ENCODE peak calls at places on chromosome 21, in five cellular contexts. One of them, this sample, is unnamed.

GRCh38 chr21:35229290-35229689 is 180.2 kb upstream of the RUNX1 start:
- DNase-seq in neuronal stem cell: no peak
- DNase-seq in H9: no peak
- DNase-seq in mesendoderm: no peak
- DNase-seq in trophoblast cell: no peak
- DNase-seq in this sample: no peak

GRCh38 chr21:43272591-43272990 is 103.8 kb downstream of the CRYAA start:
- DNase-seq in neuronal stem cell: no peak
- DNase-seq in H9: no peak
- DNase-seq in mesendoderm: no peak
- DNase-seq in trophoblast cell: no peak
- DNase-seq in this sample: no peak

GRCh38 chr21:14712121-14712520 is 166.0 kb upstream of the SAMSN1 start:
- DNase-seq in neuronal stem cell: no peak
- DNase-seq in H9: no peak
- DNase-seq in mesendoderm: no peak
- DNase-seq in trophoblast cell: peak
- DNase-seq in this sample: no peak

GRCh38 chr21:36097427-36098230 is 27.8 kb downstream of the CBR1 start:
- DNase-seq in neuronal stem cell: no peak
- DNase-seq in H9: no peak
- DNase-seq in mesendoderm: no peak
- DNase-seq in trophoblast cell: no peak
- DNase-seq in this sample: no peak

GRCh38 chr21:15094706-15095105 is 29.9 kb upstream of the NRIP1 start:
- DNase-seq in neuronal stem cell: no peak
- DNase-seq in H9: no peak
- DNase-seq in mesendoderm: no peak
- DNase-seq in trophoblast cell: no peak
- DNase-seq in this sample: no peak

GRCh38 chr21:17071093-17071492 is 441.8 kb upstream of the CXADR start:
- DNase-seq in neuronal stem cell: no peak
- DNase-seq in H9: no peak
- DNase-seq in mesendoderm: no peak
- DNase-seq in trophoblast cell: no peak
- DNase-seq in this sample: no peak

GRCh38 chr21:39776589-39776988 is 31.6 kb downstream of the IGSF5 start:
- DNase-seq in neuronal stem cell: no peak
- DNase-seq in H9: no peak
- DNase-seq in mesendoderm: no peak
- DNase-seq in trophoblast cell: peak
- DNase-seq in this sample: no peak

GRCh38 chr21:31974454-31974985 is 101.7 kb downstream of the HUNK start:
- DNase-seq in neuronal stem cell: no peak
- DNase-seq in H9: peak
- DNase-seq in mesendoderm: peak
- DNase-seq in trophoblast cell: no peak
- DNase-seq in this sample: no peak

GRCh38 chr21:16773206-16773605 is 739.6 kb upstream of the CXADR start:
- DNase-seq in neuronal stem cell: no peak
- DNase-seq in H9: no peak
- DNase-seq in mesendoderm: peak
- DNase-seq in trophoblast cell: peak
- DNase-seq in this sample: peak

GRCh38 chr21:39610705-39611104 is 2.0 kb upstream of the B3GALT5 start:
- DNase-seq in neuronal stem cell: no peak
- DNase-seq in H9: peak
- DNase-seq in mesendoderm: peak
- DNase-seq in trophoblast cell: no peak
- DNase-seq in this sample: no peak

GRCh38 chr21:29181799-29182470 is 51.5 kb downstream of the MAP3K7CL start:
- DNase-seq in neuronal stem cell: no peak
- DNase-seq in H9: no peak
- DNase-seq in mesendoderm: peak
- DNase-seq in trophoblast cell: peak
- DNase-seq in this sample: peak

GRCh38 chr21:39441502-39442475 is 3.8 kb downstream of the LCA5L start:
- DNase-seq in neuronal stem cell: no peak
- DNase-seq in H9: no peak
- DNase-seq in mesendoderm: peak
- DNase-seq in trophoblast cell: peak
- DNase-seq in this sample: peak

DNA sequence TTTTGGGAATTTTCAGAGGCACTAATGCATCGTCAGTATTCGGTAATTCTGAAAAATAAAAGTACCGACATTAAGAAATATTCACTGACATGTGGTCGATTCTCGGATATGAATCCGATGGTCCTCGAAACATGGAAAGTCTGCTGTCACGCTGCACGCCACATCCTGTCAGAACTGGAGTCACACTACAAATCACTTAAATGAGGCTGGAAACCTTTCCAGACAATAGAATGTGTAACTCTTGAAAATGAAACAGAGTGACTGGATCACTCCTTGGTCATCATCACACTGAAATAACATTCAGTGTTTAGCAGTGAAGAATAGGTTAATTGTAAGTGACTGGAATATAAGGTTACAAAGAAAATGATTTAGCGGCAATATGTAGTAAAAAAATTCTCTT is 620.1 kb upstream of the ADAMTS5 start:
- DNase-seq in neuronal stem cell: no peak
- DNase-seq in H9: no peak
- DNase-seq in mesendoderm: no peak
- DNase-seq in trophoblast cell: no peak
- DNase-seq in this sample: no peak
- H2BK5ac ChIP-seq in neuronal stem cell: no peak
- H2BK5ac ChIP-seq in H9: no peak
- H2BK5ac ChIP-seq in mesendoderm: no peak
- H2BK5ac ChIP-seq in trophoblast cell: no peak
- H2BK5ac ChIP-seq in this sample: no peak

DNA sequence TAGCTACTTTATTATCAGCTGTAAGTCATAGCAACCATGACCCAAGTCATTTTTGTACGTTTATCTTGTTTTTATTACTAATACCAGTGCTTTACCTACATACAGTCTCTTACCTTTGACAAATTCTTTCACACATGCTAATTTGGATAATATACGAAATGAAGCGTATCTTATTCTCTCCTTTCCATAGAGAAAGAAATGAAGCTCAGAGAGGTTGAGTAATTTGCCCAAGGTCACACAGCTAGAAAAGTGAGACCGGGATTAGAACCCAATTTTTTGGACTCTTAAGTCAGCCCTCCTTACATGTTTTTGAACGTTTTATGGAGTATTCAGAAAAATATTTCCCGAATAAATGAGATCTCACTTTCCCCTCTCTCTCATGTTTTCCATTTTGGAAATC is 52.6 kb downstream of the OLIG1 start:
- DNase-seq in neuronal stem cell: no peak
- DNase-seq in H9: no peak
- DNase-seq in mesendoderm: no peak
- DNase-seq in trophoblast cell: no peak
- DNase-seq in this sample: no peak
- H2BK5ac ChIP-seq in neuronal stem cell: no peak
- H2BK5ac ChIP-seq in H9: no peak
- H2BK5ac ChIP-seq in mesendoderm: no peak
- H2BK5ac ChIP-seq in trophoblast cell: no peak
- H2BK5ac ChIP-seq in this sample: no peak

GRCh38 chr21:41166947-41167346 is 1.0 kb upstream of the BACE2 start:
- DNase-seq in neuronal stem cell: no peak
- DNase-seq in H9: no peak
- DNase-seq in mesendoderm: no peak
- DNase-seq in trophoblast cell: no peak
- DNase-seq in this sample: no peak
- H2BK5ac ChIP-seq in neuronal stem cell: no peak
- H2BK5ac ChIP-seq in H9: no peak
- H2BK5ac ChIP-seq in mesendoderm: no peak
- H2BK5ac ChIP-seq in trophoblast cell: no peak
- H2BK5ac ChIP-seq in this sample: no peak

DNA sequence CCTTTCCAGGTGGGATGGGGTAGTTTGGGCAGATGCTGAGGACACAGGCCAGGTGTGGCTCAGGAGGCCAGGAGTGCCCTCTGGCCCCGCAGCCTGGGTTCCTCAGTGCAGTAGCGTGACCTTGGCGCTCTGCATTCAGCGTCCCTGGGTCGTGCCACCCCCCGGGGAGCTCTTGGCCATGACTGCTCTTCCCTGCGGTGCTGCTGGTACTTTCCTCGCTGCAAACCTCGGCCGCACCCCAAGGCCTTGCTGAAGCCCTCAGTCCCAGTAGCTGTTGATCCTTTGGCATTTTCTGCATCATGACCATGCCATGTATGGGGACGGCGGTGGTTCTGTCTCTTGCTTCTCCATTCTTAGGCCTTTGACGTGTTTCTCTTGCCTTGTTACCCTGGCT is 13.8 kb downstream of the SLX9 start:
- DNase-seq in neuronal stem cell: no peak
- DNase-seq in H9: no peak
- DNase-seq in mesendoderm: no peak
- DNase-seq in trophoblast cell: no peak
- DNase-seq in this sample: no peak
- H2BK5ac ChIP-seq in neuronal stem cell: peak
- H2BK5ac ChIP-seq in H9: no peak
- H2BK5ac ChIP-seq in mesendoderm: no peak
- H2BK5ac ChIP-seq in trophoblast cell: no peak
- H2BK5ac ChIP-seq in this sample: no peak

GRCh38 chr21:33587792-33588484 is 546 bp downstream of the DONSON start:
- DNase-seq in neuronal stem cell: peak
- DNase-seq in H9: peak
- DNase-seq in mesendoderm: peak
- DNase-seq in trophoblast cell: peak
- DNase-seq in this sample: peak

GRCh38 chr21:33584455-33584854 is 4.0 kb downstream of the DONSON start:
- DNase-seq in neuronal stem cell: no peak
- DNase-seq in H9: no peak
- DNase-seq in mesendoderm: no peak
- DNase-seq in trophoblast cell: no peak
- DNase-seq in this sample: no peak

GRCh38 chr21:33588485-33589335 is at the start of gene DONSON:
- DNase-seq in neuronal stem cell: peak
- DNase-seq in H9: peak
- DNase-seq in mesendoderm: peak
- DNase-seq in trophoblast cell: peak
- DNase-seq in this sample: peak

DNA sequence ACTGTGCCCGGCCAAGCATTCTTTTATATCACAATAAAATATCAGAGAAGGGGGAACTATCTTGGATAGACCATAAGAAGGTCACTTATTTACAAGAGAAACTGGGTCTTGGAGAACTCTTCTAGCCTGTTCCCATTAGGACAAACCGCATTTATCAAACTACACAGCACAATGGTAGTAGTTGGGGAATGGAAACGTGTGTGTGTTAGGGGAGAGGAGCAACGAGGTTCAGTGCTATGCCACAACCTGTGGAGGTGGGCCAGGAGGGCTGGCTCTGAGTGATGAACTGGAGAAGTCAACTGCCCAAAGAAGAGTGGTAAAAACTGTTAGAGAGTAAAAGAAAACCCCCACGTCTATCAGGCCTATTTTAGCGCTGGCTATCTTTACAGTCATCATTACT is 1.6 kb downstream of the DONSON start:
- DNase-seq in neuronal stem cell: no peak
- DNase-seq in H9: no peak
- DNase-seq in mesendoderm: no peak
- DNase-seq in trophoblast cell: no peak
- DNase-seq in this sample: no peak
- H2BK5ac ChIP-seq in neuronal stem cell: no peak
- H2BK5ac ChIP-seq in H9: no peak
- H2BK5ac ChIP-seq in mesendoderm: no peak
- H2BK5ac ChIP-seq in trophoblast cell: no peak
- H2BK5ac ChIP-seq in this sample: no peak

GRCh38 chr21:41614456-41615010 is 106.6 kb upstream of the TMPRSS2 start:
- DNase-seq in neuronal stem cell: no peak
- DNase-seq in H9: no peak
- DNase-seq in mesendoderm: no peak
- DNase-seq in trophoblast cell: no peak
- DNase-seq in this sample: no peak

GRCh38 chr21:41612674-41613250 is 104.8 kb upstream of the TMPRSS2 start:
- DNase-seq in neuronal stem cell: peak
- DNase-seq in H9: peak
- DNase-seq in mesendoderm: peak
- DNase-seq in trophoblast cell: peak
- DNase-seq in this sample: peak

GRCh38 chr21:41611441-41611840 is 103.5 kb upstream of the TMPRSS2 start:
- DNase-seq in neuronal stem cell: no peak
- DNase-seq in H9: no peak
- DNase-seq in mesendoderm: no peak
- DNase-seq in trophoblast cell: no peak
- DNase-seq in this sample: no peak

GRCh38 chr21:41611966-41612606 is 104.1 kb upstream of the TMPRSS2 start:
- DNase-seq in neuronal stem cell: no peak
- DNase-seq in H9: peak
- DNase-seq in mesendoderm: peak
- DNase-seq in trophoblast cell: peak
- DNase-seq in this sample: peak

DNA sequence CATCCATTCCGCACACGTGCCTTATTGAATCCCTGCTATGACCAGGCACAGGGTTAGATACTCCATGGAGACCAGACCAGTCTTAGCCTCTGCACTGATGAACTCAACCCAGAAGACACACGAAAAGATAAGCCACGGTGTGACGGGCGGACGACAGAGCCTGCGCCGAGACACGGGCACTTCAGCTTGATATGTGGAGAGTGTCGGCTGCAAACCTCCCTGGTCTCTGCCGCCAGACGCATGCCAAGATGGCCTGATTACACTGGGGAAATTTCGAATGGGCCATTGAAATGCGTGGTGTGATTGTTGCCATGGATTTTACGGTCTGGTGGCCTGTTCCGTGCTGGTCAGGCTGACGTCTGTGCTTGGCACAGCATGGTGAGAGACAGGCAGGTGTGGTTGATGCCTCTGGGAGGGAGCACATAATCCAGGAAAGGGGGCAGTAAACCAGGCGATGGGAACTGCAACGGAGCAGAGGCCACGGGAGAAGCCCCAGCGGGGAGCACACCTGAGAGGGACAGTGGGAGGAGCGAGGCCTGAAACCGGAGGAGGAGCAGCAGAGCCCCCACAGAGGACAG is 105.6 kb upstream of the TMPRSS2 start:
- DNase-seq in neuronal stem cell: no peak
- DNase-seq in H9: no peak
- DNase-seq in mesendoderm: no peak
- DNase-seq in trophoblast cell: no peak
- DNase-seq in this sample: no peak
- H2BK5ac ChIP-seq in neuronal stem cell: no peak
- H2BK5ac ChIP-seq in H9: no peak
- H2BK5ac ChIP-seq in mesendoderm: no peak
- H2BK5ac ChIP-seq in trophoblast cell: no peak
- H2BK5ac ChIP-seq in this sample: no peak

This sample was measured in IMR-90.